ENCODE peak calls at places on chromosomes 13 and 19, in eight cellular contexts. H, C, Z, A, N, K, F and Y are unnamed samples.

GRCh38 chr19:15213715-15214381 is 13.1 kb upstream of the NOTCH3 start:
- DNase-seq in F (no peak), C (no peak), A (no peak), K (no peak), H (peak; percentile 32), N (no peak), Z (no peak), Y (no peak)

GRCh38 chr13:60397693-60398437 is 845 bp downstream of the TDRD3 start:
- DNase-seq in Z (peak; percentile 60), F (no peak), A (peak; percentile 57), N (peak; percentile 41), K (peak; percentile 37), H (peak; percentile 75), C (peak; percentile 83), Y (no peak)

GRCh38 chr13:50449465-50449864 is 394.0 kb downstream of the DLEU7 start:
- DNase-seq in H (no peak), F (no peak), Z (no peak), A (no peak), C (no peak), K (no peak), N (no peak), Y (no peak)

GRCh38 chr13:24341439-24341838 is 32.1 kb downstream of the C1QTNF9 start:
- DNase-seq in A (no peak), H (no peak), C (no peak), K (peak; percentile 58), N (no peak), Z (peak; percentile 38), F (no peak), Y (no peak)

GRCh38 chr19:49638360-49638759 is 1.6 kb downstream of the RRAS start:
- DNase-seq in F (no peak), H (peak; percentile 61), Z (no peak), K (no peak), N (no peak), C (peak; percentile 69), A (no peak), Y (no peak)

GRCh38 chr13:101490400-101491015 is 38.0 kb downstream of the ITGBL1 start:
- DNase-seq in N (peak; percentile 76), F (no peak), H (no peak), A (no peak), K (peak; percentile 60), Z (peak; percentile 80), C (peak; percentile 34), Y (no peak)

GRCh38 chr13:41345921-41346589 is 35.0 kb downstream of the NAA16 start:
- DNase-seq in A (no peak), C (no peak), F (no peak), K (no peak), N (no peak), Z (no peak), H (peak; percentile 29), Y (no peak)

GRCh38 chr19:40613669-40614594 is 12.8 kb downstream of the LTBP4 start:
- DNase-seq in K (no peak), H (peak; percentile 94), A (peak; percentile 43), N (peak; percentile 82), C (peak; percentile 93), Z (peak; percentile 61), F (no peak), Y (no peak)

GRCh38 chr19:15628236-15629002 is 12.3 kb upstream of the CYP4F3 start:
- DNase-seq in C (no peak), A (no peak), N (no peak), F (no peak), Z (no peak), K (no peak), H (no peak), Y (no peak)

GRCh38 chr13:65085977-65086376 is 2144.2 kb downstream of the PCDH9 start:
- DNase-seq in Z (no peak), H (no peak), N (no peak), K (no peak), F (no peak), C (no peak), A (no peak), Y (no peak)

GRCh38 chr13:33179463-33179862 is 106.1 kb downstream of the STARD13 start:
- DNase-seq in F (no peak), N (no peak), Z (no peak), C (no peak), K (no peak), A (no peak), H (peak; percentile 32), Y (no peak)

GRCh38 chr19:51020988-51021651 is 1.6 kb upstream of the KLK10 start:
- DNase-seq in K (peak; percentile 85), C (peak; percentile 74), A (no peak), Z (peak; percentile 76), H (peak; percentile 79), F (no peak), N (peak; percentile 70), Y (no peak)

GRCh38 chr19:51016798-51017683 is 2.5 kb downstream of the KLK10 start:
- DNase-seq in Z (peak; percentile 87), H (peak; percentile 94), F (peak; percentile 75), K (peak; percentile 95), N (peak; percentile 88), C (peak; percentile 80), A (peak; percentile 52), Y (no peak)

GRCh38 chr19:51019544-51019925 is at the start of gene KLK10:
- DNase-seq in A (no peak), N (no peak), C (no peak), Z (no peak), K (no peak), H (no peak), F (no peak), Y (no peak)

GRCh38 chr19:51015691-51016267 is 3.7 kb downstream of the KLK10 start:
- DNase-seq in K (no peak), N (no peak), Z (no peak), C (no peak), H (no peak), A (no peak), F (no peak), Y (no peak)

DNA sequence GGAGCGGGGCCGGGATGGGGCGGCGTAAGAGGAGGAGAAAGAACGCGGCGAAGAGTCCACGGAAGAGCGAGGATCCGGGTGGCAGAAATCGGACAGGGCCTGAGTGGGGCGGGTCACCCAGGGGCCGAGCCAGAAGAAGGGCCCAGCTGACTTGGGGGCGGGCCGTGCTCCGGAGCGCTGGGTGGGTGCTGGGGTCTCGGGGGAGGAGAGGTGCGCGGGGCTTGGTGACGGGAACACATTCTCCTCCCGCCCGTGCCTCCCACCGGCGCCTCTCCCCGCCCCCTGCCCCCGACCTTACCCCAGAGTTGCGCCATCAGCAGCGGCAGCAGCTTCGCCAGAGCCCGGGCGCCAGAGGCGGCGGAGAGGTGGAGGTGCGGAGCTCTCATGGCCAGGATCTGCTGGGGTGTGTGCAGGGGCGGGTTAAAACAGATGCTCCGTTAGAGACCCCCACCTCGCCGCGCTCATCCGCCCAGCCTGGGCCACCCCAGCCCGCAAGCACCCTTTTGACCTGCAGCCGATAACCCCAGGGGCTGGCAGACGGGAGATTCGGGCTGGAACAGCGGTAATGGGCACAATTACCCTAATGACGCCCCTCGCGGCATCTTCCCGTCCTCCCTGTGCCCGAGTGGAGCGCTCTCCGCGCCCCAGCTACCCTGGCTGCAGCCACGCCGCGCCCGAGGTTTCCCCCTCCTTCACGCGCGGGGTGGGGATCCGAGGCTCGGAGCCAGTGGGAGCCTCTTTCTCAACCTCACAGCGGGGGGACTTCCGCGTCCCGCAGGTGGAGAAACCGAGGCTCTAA is 565 bp downstream of the KLK10 start:
- DNase-seq in Z (peak; percentile 70), F (no peak), C (no peak), A (no peak), H (peak; percentile 73), N (peak; percentile 79), K (no peak), Y (no peak)
- TF ChIP-seq EZH2 in Z (no peak), F (no peak), C (peak; percentile 41), A (no peak), H (peak; percentile 36), N (no peak), K (no peak), Y (no peak)

GRCh38 chr13:36131215-36131930 is at the start of gene DCLK1:
- DNase-seq in K (no peak), C (peak; percentile 85), H (peak; percentile 87), Z (peak; percentile 26), A (no peak), F (no peak), N (no peak), Y (no peak)
- TF ChIP-seq EZH2 in K (no peak), C (no peak), H (no peak), Z (peak; percentile 41), A (no peak), F (no peak), N (peak; percentile 42), Y (no peak)

GRCh38 chr19:47021536-47022139 is 2.0 kb downstream of the NPAS1 start:
- DNase-seq in N (peak; percentile 21), C (peak; percentile 69), A (no peak), K (no peak), F (no peak), H (peak; percentile 77), Z (no peak), Y (no peak)

GRCh38 chr19:47022541-47023447 is 3.2 kb downstream of the NPAS1 start:
- DNase-seq in Z (no peak), K (no peak), H (peak; percentile 58), N (peak; percentile 23), A (no peak), F (no peak), C (peak; percentile 86), Y (no peak)

GRCh38 chr19:47024502-47024901 is 4.9 kb downstream of the NPAS1 start:
- DNase-seq in N (peak; percentile 33), F (no peak), A (no peak), H (no peak), C (no peak), K (no peak), Z (no peak), Y (no peak)

GRCh38 chr19:47022140-47022536 is 2.5 kb downstream of the NPAS1 start:
- DNase-seq in F (no peak), C (no peak), N (peak; percentile 32), Z (no peak), K (no peak), H (no peak), A (no peak), Y (no peak)

GRCh38 chr19:47023448-47023794 is 3.8 kb downstream of the NPAS1 start:
- DNase-seq in F (no peak), H (peak; percentile 45), K (no peak), N (no peak), C (no peak), Z (no peak), A (no peak), Y (no peak)
- TF ChIP-seq EZH2 in F (no peak), H (no peak), K (no peak), N (no peak), C (no peak), Z (no peak), A (no peak), Y (no peak)

GRCh38 chr19:46385636-46386035 is 27.7 kb downstream of the CCDC8 start:
- DNase-seq in N (no peak), Z (no peak), K (no peak), H (no peak), F (no peak), C (no peak), A (no peak), Y (no peak)

GRCh38 chr19:46383171-46383815 is 30.1 kb downstream of the CCDC8 start:
- DNase-seq in K (no peak), F (no peak), H (no peak), A (no peak), C (no peak), Z (no peak), N (no peak), Y (no peak)

GRCh38 chr19:46386151-46386550 is 27.2 kb downstream of the CCDC8 start:
- DNase-seq in F (no peak), N (no peak), Z (no peak), A (no peak), C (no peak), H (no peak), K (no peak), Y (no peak)

GRCh38 chr19:46383846-46384245 is 29.5 kb downstream of the CCDC8 start:
- DNase-seq in A (no peak), K (no peak), H (no peak), C (no peak), Z (no peak), F (no peak), N (no peak), Y (no peak)

GRCh38 chr19:46384396-46384795 is 29.0 kb downstream of the CCDC8 start:
- DNase-seq in H (no peak), F (no peak), N (no peak), C (no peak), Z (no peak), A (no peak), K (no peak), Y (no peak)
- TF ChIP-seq EZH2 in H (no peak), F (no peak), N (no peak), C (no peak), Z (no peak), A (no peak), K (no peak), Y (no peak)